ENCODE peak calls at places on chromosomes 13 and 19, in four cellular contexts. C is K562, H is A549, T is GM12878. A is an unnamed sample.
A peak's percentile ranks its signal among the peaks of the same experiment; 100 is the strongest.

GRCh38 chr19:15072930-15073647 is 8.9 kb upstream of the OR1I1 start:
- DNase-seq in C (no peak), H (no peak), T (no peak), A (no peak)

GRCh38 chr13:44413095-44413494 is 39.5 kb downstream of the SERP2 start:
- DNase-seq in C (no peak), H (no peak), T (no peak), A (no peak)

GRCh38 chr13:96075953-96076543 is 13.9 kb upstream of the HS6ST3 start:
- DNase-seq in C (no peak), H (peak; percentile 21), T (no peak), A (peak; percentile 32)

GRCh38 chr13:20125129-20125782 is 35.6 kb downstream of the GJA3 start:
- DNase-seq in C (no peak), H (no peak), T (no peak), A (no peak)

GRCh38 chr13:21579754-21580316 is 24.1 kb downstream of the MICU2 start:
- DNase-seq in C (no peak), H (no peak), T (peak; percentile 19), A (peak; percentile 73)

GRCh38 chr13:102726430-102726829 is 31.6 kb upstream of the METTL21C start:
- DNase-seq in C (no peak), H (no peak), T (no peak), A (peak; percentile 32)

GRCh38 chr13:77904031-77904430 is 14.6 kb downstream of the EDNRB start:
- DNase-seq in C (no peak), H (no peak), T (no peak), A (no peak)

GRCh38 chr19:39845621-39846175 is 481 bp downstream of the FBL start:
- DNase-seq in C (peak; percentile 60), H (peak; percentile 87), T (no peak), A (peak; percentile 25)

GRCh38 chr13:112839347-112840105 is 129.5 kb upstream of the MCF2L start:
- DNase-seq in C (no peak), H (no peak), T (no peak), A (no peak)

GRCh38 chr19:40599331-40600085 is 1.7 kb upstream of the LTBP4 start:
- DNase-seq in C (no peak), H (no peak), T (no peak), A (no peak)

DNA sequence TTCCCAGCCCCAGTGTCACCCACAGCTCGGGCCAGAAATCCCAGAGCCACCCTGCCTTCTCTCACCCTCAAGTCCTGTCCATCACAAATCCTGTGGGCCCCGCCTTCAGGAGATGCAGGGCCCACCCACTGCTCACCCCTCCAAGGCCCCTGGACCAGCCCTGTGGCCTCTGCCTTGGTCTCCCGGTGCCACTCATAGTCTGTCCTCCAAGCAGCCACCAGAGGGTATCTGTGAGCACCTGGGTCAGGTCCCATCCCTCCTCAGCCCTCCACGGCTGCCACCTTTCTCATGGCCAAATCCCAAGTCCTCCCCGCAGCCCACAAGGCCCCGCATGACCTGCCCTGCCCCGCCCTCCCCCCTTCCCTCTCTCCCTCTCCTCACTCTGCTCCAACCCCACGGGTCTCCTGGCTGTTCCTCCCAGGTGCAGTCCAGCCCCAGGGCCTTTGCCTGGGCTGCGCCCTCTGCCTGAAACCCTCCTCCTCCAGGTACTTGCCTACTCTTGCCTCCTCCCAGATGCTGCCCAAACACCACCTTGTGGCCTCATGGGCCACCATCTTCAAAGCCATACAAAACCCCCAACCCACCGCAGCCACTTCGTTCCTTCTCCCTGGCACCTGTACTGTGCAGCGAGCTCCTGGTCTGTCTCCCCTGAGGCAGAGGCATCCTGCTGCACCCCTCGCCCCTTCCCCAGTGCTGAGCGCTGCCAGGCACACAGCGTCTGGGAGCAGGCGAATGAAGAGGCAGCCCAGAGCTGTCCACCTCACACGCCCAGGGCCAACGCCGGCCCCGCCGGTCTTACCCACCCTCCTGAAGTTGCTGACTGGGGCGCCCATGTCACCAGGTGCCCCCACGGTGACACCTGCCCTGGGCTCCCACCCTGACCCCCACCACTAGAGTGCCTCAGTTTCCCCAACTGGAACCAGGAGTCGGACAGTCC is 13.2 kb upstream of the UQCR11 start:
- DNase-seq in C (peak; percentile 63), H (peak; percentile 72), T (no peak), A (peak; percentile 28)
- TF ChIP-seq MYC in C (no peak), H (no peak), T (no peak), A (no peak)

DNA sequence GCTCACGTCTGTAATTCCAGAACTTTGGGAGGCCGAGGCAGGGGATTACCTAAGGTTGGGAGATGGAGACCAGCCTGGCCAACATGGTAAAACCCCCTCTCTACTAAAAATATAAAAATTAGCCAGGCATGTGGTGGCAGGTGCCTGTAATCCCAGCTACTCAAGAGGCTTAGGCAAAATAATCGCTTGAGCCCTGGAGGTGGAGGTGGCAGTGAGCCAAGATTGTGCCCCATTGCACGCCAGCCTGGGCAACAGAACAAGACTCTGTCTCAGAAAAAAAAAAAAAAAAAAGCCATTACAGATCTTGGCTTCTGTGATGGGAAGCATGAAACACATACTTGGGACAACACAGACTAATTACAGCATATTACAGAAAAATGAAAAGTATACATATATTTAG is 1404.5 kb upstream of the SPRY2 start:
- DNase-seq in C (no peak), H (no peak), T (no peak), A (no peak)
- TF ChIP-seq MYC in C (no peak), H (no peak), T (no peak), A (no peak)

DNA sequence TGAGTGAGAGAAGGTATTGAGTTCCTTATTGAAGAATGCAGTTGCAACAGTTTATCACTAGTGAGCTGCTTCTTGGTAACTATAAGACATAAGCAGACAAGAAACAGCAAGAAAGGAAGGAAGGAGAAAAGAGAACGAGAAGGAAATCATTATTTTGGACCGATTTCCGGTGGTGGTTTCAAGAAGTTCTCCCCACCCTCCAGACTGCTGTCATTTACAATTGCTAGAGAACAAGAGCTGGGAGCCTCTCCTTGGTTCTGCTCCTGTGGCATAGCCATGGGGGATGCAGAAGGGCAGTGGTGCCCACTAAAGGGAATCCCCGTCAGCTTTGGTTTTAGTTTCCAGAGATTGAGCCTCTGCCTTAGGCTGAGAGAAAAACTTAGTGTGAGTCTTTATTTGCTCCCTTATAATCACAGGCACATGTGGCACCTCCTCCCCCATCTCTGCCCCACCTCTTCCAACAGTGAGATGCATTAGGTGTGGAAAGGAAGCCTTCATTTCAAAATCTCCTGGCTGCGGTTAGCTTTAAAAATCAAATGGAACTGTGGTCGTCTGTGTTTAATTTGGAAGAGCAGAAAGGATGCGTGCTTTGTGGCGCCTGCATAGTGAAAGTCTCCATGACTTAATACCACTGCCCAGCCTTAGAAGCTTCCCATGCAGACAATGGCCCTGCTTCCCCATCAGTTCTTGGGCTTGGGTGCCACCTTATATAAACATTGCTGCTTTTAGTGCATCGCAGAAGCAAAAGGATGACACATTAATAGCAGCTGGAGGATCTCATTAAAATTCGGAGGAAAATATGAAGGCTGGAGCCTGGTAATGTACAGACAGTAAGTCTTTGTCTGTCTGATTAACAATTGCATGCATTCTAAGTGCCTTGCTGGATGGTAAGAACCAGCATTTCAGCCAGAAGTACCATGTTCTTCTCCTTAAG is 25.0 kb downstream of the LRCH1 start:
- DNase-seq in C (no peak), H (no peak), T (no peak), A (no peak)
- TF ChIP-seq MYC in C (no peak), H (no peak), T (no peak), A (no peak)

DNA sequence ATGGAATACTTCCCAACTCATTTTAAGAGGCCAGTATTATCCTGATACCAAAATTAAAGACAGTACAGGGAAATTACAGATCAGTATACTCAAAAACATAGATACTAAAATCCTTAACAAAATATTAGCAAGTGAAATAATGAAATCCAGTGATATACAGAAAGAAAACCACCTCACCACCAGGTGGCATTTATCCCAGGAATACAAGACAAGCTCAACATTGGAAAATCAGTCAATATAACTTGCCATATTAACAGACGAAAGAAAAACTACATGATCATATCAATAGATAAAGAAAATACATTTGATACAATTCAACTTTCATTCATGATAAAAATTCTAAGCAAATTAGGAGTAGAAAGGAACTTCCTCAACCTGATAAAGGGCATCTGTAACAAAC is 6.7 kb upstream of the GNA15 start:
- DNase-seq in C (no peak), H (no peak), T (no peak), A (peak; percentile 42)
- TF ChIP-seq MYC in C (no peak), H (no peak), T (no peak), A (no peak)

GRCh38 chr19:3224346-3225325 is at the start of gene CELF5:
- DNase-seq in C (peak; percentile 97), H (peak; percentile 35), T (no peak), A (peak; percentile 33)
- TF ChIP-seq MYC in C (no peak), H (no peak), T (no peak), A (no peak)

GRCh38 chr19:12272980-12273901 is 21.4 kb downstream of the ZNF44 start:
- DNase-seq in C (no peak), H (no peak), T (no peak), A (no peak)
- TF ChIP-seq MYC in C (no peak), H (no peak), T (no peak), A (no peak)

GRCh38 chr19:41696402-41697197 is 8.5 kb upstream of the CEACAM7 start:
- DNase-seq in C (no peak), H (no peak), T (no peak), A (peak; percentile 35)
- TF ChIP-seq MYC in C (no peak), H (no peak), T (no peak), A (no peak)

A was measured in NB4.